ENCODE peak calls at places on chromosomes 16 and 17, in six cellular contexts. One of them, this sample, is unnamed.

GRCh38 chr16:28569968-28570752 is 16.4 kb downstream of the SGF29 start:
- DNase-seq in CD8-positive, alpha-beta T cell: no peak
- DNase-seq in right lobe of liver: no peak
- DNase-seq in OCI-LY7: no peak
- DNase-seq in cardiac muscle cell: no peak
- DNase-seq in MM.1S: no peak
- DNase-seq in this sample: no peak

GRCh38 chr16:65958096-65958495 is 408.4 kb upstream of the CDH5 start:
- DNase-seq in OCI-LY7: no peak
- DNase-seq in MM.1S: no peak
- DNase-seq in right lobe of liver: no peak
- DNase-seq in cardiac muscle cell: peak; percentile 9
- DNase-seq in CD8-positive, alpha-beta T cell: no peak
- DNase-seq in this sample: no peak

GRCh38 chr17:43431741-43432523 is 33.1 kb downstream of the ARL4D start:
- DNase-seq in right lobe of liver: no peak
- DNase-seq in cardiac muscle cell: no peak
- DNase-seq in MM.1S: no peak
- DNase-seq in CD8-positive, alpha-beta T cell: no peak
- DNase-seq in OCI-LY7: no peak
- DNase-seq in this sample: no peak

GRCh38 chr17:8991514-8992285 is 26.2 kb upstream of the PIK3R5 start:
- DNase-seq in OCI-LY7: peak; percentile 63
- DNase-seq in MM.1S: peak; percentile 51
- DNase-seq in CD8-positive, alpha-beta T cell: peak; percentile 74
- DNase-seq in cardiac muscle cell: peak; percentile 78
- DNase-seq in right lobe of liver: peak; percentile 57
- DNase-seq in this sample: peak; percentile 53

GRCh38 chr16:29809850-29810698 is 1.9 kb upstream of the PRRT2 start:
- DNase-seq in OCI-LY7: peak; percentile 43
- DNase-seq in right lobe of liver: no peak
- DNase-seq in CD8-positive, alpha-beta T cell: peak; percentile 79
- DNase-seq in cardiac muscle cell: no peak
- DNase-seq in MM.1S: no peak
- DNase-seq in this sample: no peak

GRCh38 chr17:10631048-10631700 is 25.9 kb downstream of the MYH3 start:
- DNase-seq in cardiac muscle cell: peak; percentile 40
- DNase-seq in CD8-positive, alpha-beta T cell: no peak
- DNase-seq in MM.1S: peak; percentile 10
- DNase-seq in right lobe of liver: no peak
- DNase-seq in OCI-LY7: no peak
- DNase-seq in this sample: peak; percentile 31

GRCh38 chr16:2483160-2483559 is 8.2 kb downstream of the TBC1D24 start:
- DNase-seq in CD8-positive, alpha-beta T cell: no peak
- DNase-seq in cardiac muscle cell: no peak
- DNase-seq in MM.1S: no peak
- DNase-seq in right lobe of liver: peak; percentile 43
- DNase-seq in OCI-LY7: no peak
- DNase-seq in this sample: no peak

GRCh38 chr17:14748036-14748715 is 447.3 kb downstream of the HS3ST3B1 start:
- DNase-seq in MM.1S: no peak
- DNase-seq in cardiac muscle cell: no peak
- DNase-seq in CD8-positive, alpha-beta T cell: no peak
- DNase-seq in right lobe of liver: no peak
- DNase-seq in OCI-LY7: peak; percentile 36
- DNase-seq in this sample: no peak

GRCh38 chr16:66036775-66037715 is 329.4 kb upstream of the CDH5 start:
- DNase-seq in cardiac muscle cell: no peak
- DNase-seq in right lobe of liver: peak; percentile 17
- DNase-seq in OCI-LY7: no peak
- DNase-seq in CD8-positive, alpha-beta T cell: no peak
- DNase-seq in MM.1S: no peak
- DNase-seq in this sample: no peak

GRCh38 chr17:44444735-44445105 is 55.3 kb upstream of the ITGA2B start:
- DNase-seq in CD8-positive, alpha-beta T cell: no peak
- DNase-seq in MM.1S: no peak
- DNase-seq in cardiac muscle cell: no peak
- DNase-seq in OCI-LY7: no peak
- DNase-seq in right lobe of liver: no peak
- DNase-seq in this sample: no peak

GRCh38 chr16:17467923-17468540 is 2.7 kb downstream of the XYLT1 start:
- DNase-seq in right lobe of liver: peak; percentile 50
- DNase-seq in CD8-positive, alpha-beta T cell: peak; percentile 69
- DNase-seq in OCI-LY7: peak; percentile 63
- DNase-seq in cardiac muscle cell: peak; percentile 82
- DNase-seq in MM.1S: peak; percentile 43
- DNase-seq in this sample: no peak

GRCh38 chr17:45086865-45087495 is 25.9 kb downstream of the NMT1 start:
- DNase-seq in OCI-LY7: no peak
- DNase-seq in right lobe of liver: peak; percentile 73
- DNase-seq in MM.1S: no peak
- DNase-seq in CD8-positive, alpha-beta T cell: no peak
- DNase-seq in cardiac muscle cell: no peak
- DNase-seq in this sample: no peak

GRCh38 chr17:30290696-30291570 is 811 bp downstream of the BLMH start:
- DNase-seq in MM.1S: peak; percentile 56
- DNase-seq in OCI-LY7: peak; percentile 58
- DNase-seq in cardiac muscle cell: peak; percentile 58
- DNase-seq in right lobe of liver: peak; percentile 50
- DNase-seq in CD8-positive, alpha-beta T cell: no peak
- DNase-seq in this sample: no peak

GRCh38 chr17:75753514-75754377 is 11.2 kb downstream of the GALK1 start:
- DNase-seq in cardiac muscle cell: peak; percentile 82
- DNase-seq in CD8-positive, alpha-beta T cell: peak; percentile 87
- DNase-seq in right lobe of liver: peak; percentile 77
- DNase-seq in MM.1S: peak; percentile 82
- DNase-seq in OCI-LY7: peak; percentile 92
- DNase-seq in this sample: peak; percentile 76

GRCh38 chr16:85722066-85722465 is 28.8 kb downstream of the C16orf74 start:
- DNase-seq in OCI-LY7: no peak
- DNase-seq in right lobe of liver: no peak
- DNase-seq in CD8-positive, alpha-beta T cell: no peak
- DNase-seq in MM.1S: no peak
- DNase-seq in cardiac muscle cell: peak; percentile 15
- DNase-seq in this sample: no peak
- H3K36me3 ChIP-seq in OCI-LY7: no peaks in the 10 kb centered on the region
- H3K36me3 ChIP-seq in right lobe of liver: no peaks in the 10 kb centered on the region
- H3K36me3 ChIP-seq in CD8-positive, alpha-beta T cell: no peaks in the 10 kb centered on the region
- H3K36me3 ChIP-seq in MM.1S: no peaks in the 10 kb centered on the region
- H3K36me3 ChIP-seq in cardiac muscle cell: no peaks in the 10 kb centered on the region
- H3K36me3 ChIP-seq in this sample: no peaks in the 10 kb centered on the region

DNA sequence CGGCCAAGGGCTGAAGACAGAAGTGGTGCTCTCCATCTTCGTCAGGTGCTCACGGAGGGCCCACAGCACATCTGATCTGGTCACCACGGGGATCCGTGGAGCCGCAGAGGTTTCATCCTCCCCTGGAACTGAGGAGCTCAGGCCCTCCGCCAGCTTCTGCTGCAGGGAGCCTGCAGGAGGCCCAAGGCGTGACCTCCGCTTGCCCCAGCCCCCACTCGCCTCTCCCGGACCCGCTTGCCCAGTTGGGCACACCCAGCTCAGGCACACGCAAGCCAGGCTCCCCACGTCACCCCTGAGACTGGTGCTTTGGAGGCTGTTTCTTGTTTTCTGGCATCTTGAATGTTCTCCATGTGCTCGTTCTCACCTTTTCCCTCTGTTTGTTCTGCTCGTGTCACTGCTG is 39.4 kb upstream of the CHMP6 start:
- DNase-seq in OCI-LY7: no peak
- DNase-seq in cardiac muscle cell: no peak
- DNase-seq in MM.1S: no peak
- DNase-seq in CD8-positive, alpha-beta T cell: no peak
- DNase-seq in right lobe of liver: peak; percentile 43
- DNase-seq in this sample: no peak
- H3K36me3 ChIP-seq in OCI-LY7: no peaks in the 10 kb centered on the region
- H3K36me3 ChIP-seq in cardiac muscle cell: peaks cover 3% of the 10 kb centered on the region
- H3K36me3 ChIP-seq in MM.1S: no peaks in the 10 kb centered on the region
- H3K36me3 ChIP-seq in CD8-positive, alpha-beta T cell: peaks cover 11% of the 10 kb centered on the region
- H3K36me3 ChIP-seq in right lobe of liver: no peaks in the 10 kb centered on the region
- H3K36me3 ChIP-seq in this sample: peaks cover 77% of the 10 kb centered on the region

GRCh38 chr16:88719267-88719932 is 13.1 kb downstream of the CTU2 start:
- DNase-seq in right lobe of liver: no peak
- DNase-seq in CD8-positive, alpha-beta T cell: no peak
- DNase-seq in cardiac muscle cell: no peak
- DNase-seq in OCI-LY7: no peak
- DNase-seq in MM.1S: no peak
- DNase-seq in this sample: no peak

GRCh38 chr16:88720396-88720970 is 14.2 kb downstream of the CTU2 start:
- DNase-seq in OCI-LY7: no peak
- DNase-seq in right lobe of liver: no peak
- DNase-seq in CD8-positive, alpha-beta T cell: no peak
- DNase-seq in MM.1S: no peak
- DNase-seq in cardiac muscle cell: no peak
- DNase-seq in this sample: no peak

GRCh38 chr16:88721236-88721635 is 14.9 kb downstream of the CTU2 start:
- DNase-seq in MM.1S: no peak
- DNase-seq in cardiac muscle cell: no peak
- DNase-seq in OCI-LY7: no peak
- DNase-seq in CD8-positive, alpha-beta T cell: no peak
- DNase-seq in right lobe of liver: no peak
- DNase-seq in this sample: no peak

GRCh38 chr16:88718178-88718577 is 11.9 kb downstream of the CTU2 start:
- DNase-seq in cardiac muscle cell: no peak
- DNase-seq in MM.1S: no peak
- DNase-seq in right lobe of liver: no peak
- DNase-seq in OCI-LY7: no peak
- DNase-seq in CD8-positive, alpha-beta T cell: no peak
- DNase-seq in this sample: no peak

DNA sequence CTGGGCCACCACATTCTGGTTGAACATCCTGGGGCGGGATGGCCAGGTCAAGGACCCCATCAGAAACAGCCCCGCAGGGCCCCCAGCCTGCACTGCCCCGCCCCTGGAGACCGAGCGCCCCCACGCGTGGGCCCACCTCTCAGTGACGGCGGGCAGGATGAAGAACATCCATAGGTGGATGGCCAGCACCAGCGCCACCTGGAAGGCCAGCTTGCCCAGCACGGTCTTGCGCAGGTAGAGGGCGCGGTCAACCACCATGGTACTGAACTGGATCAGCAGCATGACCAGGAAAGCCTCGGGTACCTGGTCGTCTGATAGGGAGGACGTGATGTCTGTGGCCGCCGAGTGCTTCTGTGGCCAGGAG is 13.6 kb downstream of the CTU2 start:
- DNase-seq in MM.1S: no peak
- DNase-seq in OCI-LY7: no peak
- DNase-seq in cardiac muscle cell: no peak
- DNase-seq in CD8-positive, alpha-beta T cell: no peak
- DNase-seq in right lobe of liver: no peak
- DNase-seq in this sample: no peak
- H3K36me3 ChIP-seq in MM.1S: no peaks in the 10 kb centered on the region
- H3K36me3 ChIP-seq in OCI-LY7: peaks cover 97% of the 10 kb centered on the region
- H3K36me3 ChIP-seq in cardiac muscle cell: peaks cover 26% of the 10 kb centered on the region
- H3K36me3 ChIP-seq in CD8-positive, alpha-beta T cell: peaks cover 18% of the 10 kb centered on the region
- H3K36me3 ChIP-seq in right lobe of liver: no peaks in the 10 kb centered on the region
- H3K36me3 ChIP-seq in this sample: peaks cover 97% of the 10 kb centered on the region

GRCh38 chr17:39822051-39822450 is 42.1 kb downstream of the IKZF3 start:
- DNase-seq in right lobe of liver: no peak
- DNase-seq in OCI-LY7: no peak
- DNase-seq in CD8-positive, alpha-beta T cell: no peak
- DNase-seq in cardiac muscle cell: no peak
- DNase-seq in MM.1S: no peak
- DNase-seq in this sample: no peak
- H3K36me3 ChIP-seq in right lobe of liver: no peaks in the 10 kb centered on the region
- H3K36me3 ChIP-seq in OCI-LY7: peaks cover 100% of the 10 kb centered on the region
- H3K36me3 ChIP-seq in CD8-positive, alpha-beta T cell: peaks cover 45% of the 10 kb centered on the region
- H3K36me3 ChIP-seq in cardiac muscle cell: no peaks in the 10 kb centered on the region
- H3K36me3 ChIP-seq in MM.1S: peaks cover 37% of the 10 kb centered on the region
- H3K36me3 ChIP-seq in this sample: peaks cover 23% of the 10 kb centered on the region

DNA sequence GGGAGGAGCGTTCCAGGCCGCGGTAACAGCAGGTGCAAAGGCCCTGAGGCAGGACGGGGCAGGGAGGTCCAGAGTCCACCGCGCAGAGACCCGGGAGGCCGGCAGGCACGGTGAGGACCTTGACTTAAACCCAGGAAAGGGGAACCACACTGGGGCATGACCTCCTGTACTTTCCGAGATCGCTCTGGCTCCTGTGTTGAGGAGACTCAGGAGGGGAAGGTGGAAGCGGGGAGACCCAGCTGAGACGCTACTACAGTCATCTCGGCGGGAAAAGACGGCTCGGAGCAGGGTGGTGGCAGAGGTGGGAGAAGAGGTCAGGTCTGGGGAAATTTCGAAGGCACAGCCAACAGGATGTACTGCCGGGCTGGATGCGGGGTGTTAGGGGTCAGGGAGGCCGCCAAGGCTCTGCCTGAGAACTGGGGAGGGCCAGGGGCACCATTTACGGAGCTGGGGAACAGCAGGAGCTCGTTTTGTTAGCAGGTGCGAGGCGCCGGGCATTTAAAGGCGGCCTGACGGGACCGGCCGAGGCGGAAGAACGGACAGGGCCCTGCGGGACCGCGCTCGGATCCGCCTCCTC is 22.3 kb downstream of the NPTX1 start:
- DNase-seq in MM.1S: no peak
- DNase-seq in CD8-positive, alpha-beta T cell: no peak
- DNase-seq in OCI-LY7: no peak
- DNase-seq in right lobe of liver: no peak
- DNase-seq in cardiac muscle cell: no peak
- DNase-seq in this sample: no peak
- H3K36me3 ChIP-seq in MM.1S: no peaks in the 10 kb centered on the region
- H3K36me3 ChIP-seq in CD8-positive, alpha-beta T cell: no peaks in the 10 kb centered on the region
- H3K36me3 ChIP-seq in OCI-LY7: no peaks in the 10 kb centered on the region
- H3K36me3 ChIP-seq in right lobe of liver: no peaks in the 10 kb centered on the region
- H3K36me3 ChIP-seq in cardiac muscle cell: no peaks in the 10 kb centered on the region
- H3K36me3 ChIP-seq in this sample: no peaks in the 10 kb centered on the region

DNA sequence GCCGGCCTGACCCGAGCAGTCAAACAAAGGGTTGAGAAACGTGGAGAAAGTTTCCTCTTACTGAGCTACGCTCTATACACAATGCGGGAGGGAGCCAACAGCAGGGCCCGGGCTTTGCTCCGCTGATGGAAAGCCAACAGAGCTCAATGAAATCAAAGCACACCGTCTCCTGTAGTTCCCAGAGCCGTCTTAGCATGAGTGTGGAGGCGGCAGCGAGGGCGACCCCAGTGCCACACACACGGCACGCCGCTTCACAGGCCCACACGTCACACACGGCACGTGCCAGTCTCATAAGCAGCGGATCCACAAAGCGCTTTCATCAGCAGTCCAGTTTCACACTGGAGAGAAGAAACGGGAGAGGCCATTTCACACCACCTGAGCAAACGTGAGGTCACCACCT is 34.7 kb downstream of the CYB5D2 start:
- DNase-seq in CD8-positive, alpha-beta T cell: no peak
- DNase-seq in right lobe of liver: no peak
- DNase-seq in OCI-LY7: no peak
- DNase-seq in cardiac muscle cell: no peak
- DNase-seq in MM.1S: no peak
- DNase-seq in this sample: no peak
- H3K36me3 ChIP-seq in CD8-positive, alpha-beta T cell: peaks cover 38% of the 10 kb centered on the region
- H3K36me3 ChIP-seq in right lobe of liver: no peaks in the 10 kb centered on the region
- H3K36me3 ChIP-seq in OCI-LY7: peaks cover 93% of the 10 kb centered on the region
- H3K36me3 ChIP-seq in cardiac muscle cell: peaks cover 31% of the 10 kb centered on the region
- H3K36me3 ChIP-seq in MM.1S: peaks cover 26% of the 10 kb centered on the region
- H3K36me3 ChIP-seq in this sample: peaks cover 59% of the 10 kb centered on the region

GRCh38 chr16:83959621-83960434 is 6.8 kb downstream of the OSGIN1 start:
- DNase-seq in right lobe of liver: no peak
- DNase-seq in MM.1S: no peak
- DNase-seq in CD8-positive, alpha-beta T cell: no peak
- DNase-seq in OCI-LY7: no peak
- DNase-seq in cardiac muscle cell: no peak
- DNase-seq in this sample: no peak
- H3K36me3 ChIP-seq in right lobe of liver: no peaks in the 10 kb centered on the region
- H3K36me3 ChIP-seq in MM.1S: no peaks in the 10 kb centered on the region
- H3K36me3 ChIP-seq in CD8-positive, alpha-beta T cell: no peaks in the 10 kb centered on the region
- H3K36me3 ChIP-seq in OCI-LY7: no peaks in the 10 kb centered on the region
- H3K36me3 ChIP-seq in cardiac muscle cell: no peaks in the 10 kb centered on the region
- H3K36me3 ChIP-seq in this sample: no peaks in the 10 kb centered on the region

GRCh38 chr16:70766176-70766575 is 34.8 kb downstream of the VAC14 start:
- DNase-seq in MM.1S: no peak
- DNase-seq in cardiac muscle cell: no peak
- DNase-seq in OCI-LY7: no peak
- DNase-seq in right lobe of liver: no peak
- DNase-seq in CD8-positive, alpha-beta T cell: no peak
- DNase-seq in this sample: no peak
- H3K36me3 ChIP-seq in MM.1S: no peaks in the 10 kb centered on the region
- H3K36me3 ChIP-seq in cardiac muscle cell: no peaks in the 10 kb centered on the region
- H3K36me3 ChIP-seq in OCI-LY7: peaks cover 22% of the 10 kb centered on the region
- H3K36me3 ChIP-seq in right lobe of liver: no peaks in the 10 kb centered on the region
- H3K36me3 ChIP-seq in CD8-positive, alpha-beta T cell: peaks cover 22% of the 10 kb centered on the region
- H3K36me3 ChIP-seq in this sample: peaks cover 79% of the 10 kb centered on the region